ENCODE peak calls at places on chromosomes 16 and 17, in five cellular contexts. A is AG04450; B is HFFc6; R is CD4-positive, CD25-positive, alpha-beta regulatory T cell; S is GM13976. D is an unnamed sample.

GRCh38 chr16:86363057-86363490 is 147.3 kb upstream of the FOXF1 start:
- DNase-seq in A (peak), B (peak), R (no peak), S (no peak), D (no peak)

GRCh38 chr17:67326440-67326839 is 39.9 kb downstream of the PSMD12 start:
- DNase-seq in A (no peak), B (no peak), R (no peak), S (no peak), D (peak)

GRCh38 chr17:38894276-38894675 is 24.4 kb downstream of the LASP1 start:
- DNase-seq in A (no peak), B (no peak), R (no peak), S (no peak), D (no peak)

GRCh38 chr17:65594585-65594940 is 33.1 kb upstream of the AXIN2 start:
- DNase-seq in A (peak), B (peak), R (no peak), S (no peak), D (no peak)

GRCh38 chr16:88619859-88620655 is 18.3 kb upstream of the IL17C start:
- DNase-seq in A (peak), B (no peak), R (peak), S (no peak), D (no peak)

GRCh38 chr17:1108810-1109605 is 70.8 kb downstream of the ABR start:
- DNase-seq in A (no peak), B (peak), R (peak), S (peak), D (peak)

GRCh38 chr16:49739381-49739780 is 116.5 kb downstream of the ZNF423 start:
- DNase-seq in A (no peak), B (no peak), R (no peak), S (no peak), D (peak)

GRCh38 chr17:11308550-11308949 is 67.5 kb downstream of the SHISA6 start:
- DNase-seq in A (no peak), B (no peak), R (no peak), S (no peak), D (no peak)

GRCh38 chr17:15957206-15957605 is 12.3 kb downstream of the ADORA2B start:
- DNase-seq in A (no peak), B (no peak), R (peak), S (no peak), D (no peak)

GRCh38 chr17:36877774-36878173 is 59.5 kb upstream of the LHX1 start:
- DNase-seq in A (no peak), B (no peak), R (no peak), S (no peak), D (no peak)

GRCh38 chr17:33209671-33210070 is 83.4 kb downstream of the ASIC2 start:
- DNase-seq in A (no peak), B (no peak), R (no peak), S (no peak), D (no peak)

GRCh38 chr16:17369441-17369951 is 101.3 kb downstream of the XYLT1 start:
- DNase-seq in A (no peak), B (no peak), R (peak), S (peak), D (no peak)

D was measured in trophoblast cell.